ENCODE peak calls at places on chromosomes 4 and X, in seven cellular contexts. Z, O, U, V, T, I and H are unnamed samples.

GRCh38 chr4:76526585-76526990 is 91.6 kb downstream of the SHROOM3 start:
- DNase-seq in I (no peak), O (no peak), Z (no peak), T (no peak), V (peak), U (no peak), H (no peak)

GRCh38 chr4:86855572-86855971 is 6.4 kb upstream of the SLC10A6 start:
- DNase-seq in I (no peak), O (peak), V (no peak), Z (no peak), T (no peak), U (peak), H (no peak)

GRCh38 chrX:141917801-141918200 is 14.1 kb downstream of the MAGEC1 start:
- DNase-seq in Z (no peak), V (no peak), I (no peak), T (no peak), O (no peak), U (no peak), H (no peak)

GRCh38 chr4:8688041-8688907 is 95.7 kb downstream of the CPZ start:
- DNase-seq in O (peak), Z (no peak), V (no peak), I (no peak), T (no peak), U (no peak), H (peak)

GRCh38 chr4:106314960-106315359 is 1.0 kb downstream of the TBCK start:
- DNase-seq in I (no peak), U (no peak), T (no peak), V (no peak), Z (no peak), O (no peak), H (no peak)

GRCh38 chrX:83966347-83966746 is 105.4 kb downstream of the CYLC1 start:
- DNase-seq in V (no peak), T (no peak), Z (no peak), I (no peak), U (no peak), O (no peak), H (no peak)

GRCh38 chrX:49250578-49250977 is 13.9 kb downstream of the FOXP3 start:
- DNase-seq in V (no peak), T (no peak), U (no peak), Z (no peak), I (no peak), O (no peak), H (no peak)

GRCh38 chr4:52838729-52839722 is 23.1 kb upstream of the RASL11B start:
- DNase-seq in U (no peak), O (no peak), V (no peak), T (no peak), Z (no peak), I (no peak), H (no peak)

GRCh38 chrX:153744210-153745066 is 19.6 kb upstream of the PLXNB3 start:
- DNase-seq in T (no peak), U (no peak), I (no peak), O (no peak), V (no peak), Z (no peak), H (no peak)